ENCODE peak calls at places on chromosomes 3 and 15, in seven cellular contexts. One of them, this sample, is unnamed.

GRCh38 chr3:5005367-5005766 is 26.1 kb downstream of the BHLHE40 start:
- DNase-seq in HS-5: no peak
- DNase-seq in mucosa of descending colon: no peak
- DNase-seq in SW 1271: no peak
- DNase-seq in CD4-positive, alpha-beta memory T cell: no peak
- DNase-seq in ELR: no peak
- DNase-seq in C1 segment of cervical spinal cord: no peak
- DNase-seq in this sample: no peak

GRCh38 chr3:16303037-16303436 is 38.0 kb downstream of the OXNAD1 start:
- DNase-seq in CD4-positive, alpha-beta memory T cell: no peak
- DNase-seq in C1 segment of cervical spinal cord: no peak
- DNase-seq in HS-5: no peak
- DNase-seq in mucosa of descending colon: no peak
- DNase-seq in SW 1271: no peak
- DNase-seq in ELR: no peak
- DNase-seq in this sample: no peak

GRCh38 chr15:28128036-28128435 is 28.9 kb upstream of the OCA2 start:
- DNase-seq in HS-5: no peak
- DNase-seq in mucosa of descending colon: no peak
- DNase-seq in C1 segment of cervical spinal cord: peak
- DNase-seq in SW 1271: no peak
- DNase-seq in CD4-positive, alpha-beta memory T cell: no peak
- DNase-seq in ELR: no peak
- DNase-seq in this sample: no peak

GRCh38 chr15:88016373-88016772 is 240.2 kb downstream of the NTRK3 start:
- DNase-seq in mucosa of descending colon: no peak
- DNase-seq in CD4-positive, alpha-beta memory T cell: no peak
- DNase-seq in C1 segment of cervical spinal cord: no peak
- DNase-seq in SW 1271: no peak
- DNase-seq in ELR: no peak
- DNase-seq in HS-5: no peak
- DNase-seq in this sample: no peak

GRCh38 chr3:126607214-126607908 is 47.6 kb downstream of the TXNRD3 start:
- DNase-seq in CD4-positive, alpha-beta memory T cell: no peak
- DNase-seq in SW 1271: no peak
- DNase-seq in ELR: peak
- DNase-seq in HS-5: no peak
- DNase-seq in mucosa of descending colon: no peak
- DNase-seq in C1 segment of cervical spinal cord: no peak
- DNase-seq in this sample: no peak

GRCh38 chr3:149011676-149012075 is 20.3 kb downstream of the GYG1 start:
- DNase-seq in CD4-positive, alpha-beta memory T cell: no peak
- DNase-seq in ELR: no peak
- DNase-seq in mucosa of descending colon: no peak
- DNase-seq in HS-5: no peak
- DNase-seq in SW 1271: no peak
- DNase-seq in C1 segment of cervical spinal cord: no peak
- DNase-seq in this sample: no peak

GRCh38 chr15:57772223-57772957 is 65.9 kb downstream of the POLR2M start:
- DNase-seq in HS-5: peak
- DNase-seq in mucosa of descending colon: no peak
- DNase-seq in CD4-positive, alpha-beta memory T cell: no peak
- DNase-seq in ELR: peak
- DNase-seq in C1 segment of cervical spinal cord: no peak
- DNase-seq in SW 1271: no peak
- DNase-seq in this sample: no peak

GRCh38 chr3:155743616-155744015 is 1.3 kb downstream of the PLCH1 start:
- DNase-seq in mucosa of descending colon: no peak
- DNase-seq in SW 1271: no peak
- DNase-seq in ELR: no peak
- DNase-seq in HS-5: no peak
- DNase-seq in CD4-positive, alpha-beta memory T cell: no peak
- DNase-seq in C1 segment of cervical spinal cord: no peak
- DNase-seq in this sample: peak

GRCh38 chr15:70222632-70223031 is 124.9 kb upstream of the TLE3 start:
- DNase-seq in mucosa of descending colon: no peak
- DNase-seq in CD4-positive, alpha-beta memory T cell: no peak
- DNase-seq in HS-5: no peak
- DNase-seq in ELR: no peak
- DNase-seq in C1 segment of cervical spinal cord: no peak
- DNase-seq in SW 1271: no peak
- DNase-seq in this sample: no peak

GRCh38 chr3:171175840-171176239 is 149.3 kb upstream of the SLC2A2 start:
- DNase-seq in SW 1271: no peak
- DNase-seq in HS-5: no peak
- DNase-seq in ELR: no peak
- DNase-seq in C1 segment of cervical spinal cord: no peak
- DNase-seq in CD4-positive, alpha-beta memory T cell: no peak
- DNase-seq in mucosa of descending colon: no peak
- DNase-seq in this sample: no peak

GRCh38 chr3:16441306-16441898 is 72.1 kb downstream of the RFTN1 start:
- DNase-seq in CD4-positive, alpha-beta memory T cell: no peak
- DNase-seq in SW 1271: no peak
- DNase-seq in mucosa of descending colon: no peak
- DNase-seq in C1 segment of cervical spinal cord: no peak
- DNase-seq in ELR: no peak
- DNase-seq in HS-5: no peak
- DNase-seq in this sample: no peak

GRCh38 chr3:128415773-128416577 is 50.7 kb downstream of the DNAJB8 start:
- DNase-seq in CD4-positive, alpha-beta memory T cell: no peak
- DNase-seq in SW 1271: no peak
- DNase-seq in mucosa of descending colon: no peak
- DNase-seq in ELR: no peak
- DNase-seq in HS-5: no peak
- DNase-seq in C1 segment of cervical spinal cord: no peak
- DNase-seq in this sample: no peak

GRCh38 chr3:172751188-172751571 is 654 bp downstream of the ECT2 start:
- DNase-seq in mucosa of descending colon: no peak
- DNase-seq in CD4-positive, alpha-beta memory T cell: no peak
- DNase-seq in HS-5: no peak
- DNase-seq in SW 1271: no peak
- DNase-seq in C1 segment of cervical spinal cord: no peak
- DNase-seq in ELR: peak
- DNase-seq in this sample: no peak

This sample was measured in central memory CD4-positive, alpha-beta T cell.